ENCODE peak calls at places on chromosomes 16 and 17, in seven cellular contexts. G is adipocyte, Y is A673, M is uterus, K is pancreas, F is BJ, N is ascending aorta. Q is an unnamed sample.

GRCh38 chr16:57906385-57907316 is 64.3 kb downstream of the CNGB1 start:
- DNase-seq in F (no peak), N (no peak), G (peak; percentile 34), Y (no peak), M (no peak), K (no peak), Q (no peak)

GRCh38 chr17:8916470-8916869 is 49.0 kb upstream of the PIK3R6 start:
- DNase-seq in K (no peak), F (no peak), G (no peak), Y (no peak), N (peak; percentile 61), M (no peak), Q (no peak)

GRCh38 chr16:70390774-70391173 is 44.1 kb downstream of the DDX19A start:
- DNase-seq in K (no peak), Y (no peak), N (no peak), F (no peak), G (no peak), M (no peak), Q (no peak)

GRCh38 chr16:86176462-86176861 is 277.5 kb downstream of the IRF8 start:
- DNase-seq in Y (no peak), F (no peak), G (no peak), K (no peak), N (no peak), M (no peak), Q (no peak)

GRCh38 chr16:48491517-48491916 is 106.3 kb upstream of the SIAH1 start:
- DNase-seq in M (no peak), N (no peak), G (peak; percentile 44), F (no peak), Y (no peak), K (no peak), Q (no peak)

GRCh38 chr16:11613381-11614303 is 26.9 kb upstream of the LITAF start:
- DNase-seq in Y (no peak), F (no peak), K (peak; percentile 41), N (peak; percentile 77), M (no peak), G (no peak), Q (no peak)

GRCh38 chr17:51912939-51913338 is 245.6 kb downstream of the CA10 start:
- DNase-seq in M (no peak), K (no peak), G (no peak), Y (no peak), F (no peak), N (no peak), Q (no peak)

GRCh38 chr16:54929090-54930033 is 1.3 kb upstream of the IRX5 start:
- DNase-seq in G (peak; percentile 100), Y (peak; percentile 99), N (peak; percentile 100), M (peak; percentile 99), F (peak; percentile 90), K (peak; percentile 99), Q (peak; percentile 100)

GRCh38 chr16:66475232-66475631 is 48.1 kb downstream of the BEAN1 start:
- DNase-seq in G (no peak), F (no peak), K (no peak), M (no peak), N (peak; percentile 41), Y (no peak), Q (no peak)

GRCh38 chr16:84788968-84789371 is 30.8 kb upstream of the CRISPLD2 start:
- DNase-seq in F (peak; percentile 94), Y (no peak), K (no peak), M (no peak), G (peak; percentile 96), N (no peak), Q (no peak)

GRCh38 chr16:66487580-66488235 is 60.6 kb downstream of the BEAN1 start:
- DNase-seq in N (peak; percentile 34), F (no peak), K (no peak), G (no peak), Y (no peak), M (peak; percentile 11), Q (no peak)

GRCh38 chr16:11676799-11677198 is 8.5 kb downstream of the SNN start:
- DNase-seq in M (no peak), F (no peak), K (no peak), G (no peak), N (no peak), Y (no peak), Q (peak; percentile 29)

GRCh38 chr17:14886200-14886739 is 378.9 kb downstream of the PMP22 start:
- DNase-seq in G (peak; percentile 13), K (no peak), F (no peak), Y (peak; percentile 0), M (no peak), N (no peak), Q (no peak)

GRCh38 chr17:53626286-53626685 is 196.4 kb upstream of the KIF2B start:
- DNase-seq in M (no peak), F (no peak), G (peak; percentile 48), K (no peak), Y (peak; percentile 34), N (no peak), Q (no peak)

GRCh38 chr16:69393898-69394849 is 8.4 kb upstream of the TERF2 start:
- DNase-seq in M (no peak), Y (no peak), K (no peak), N (no peak), G (no peak), F (no peak), Q (no peak)

GRCh38 chr17:50871898-50872297 is 5.7 kb upstream of the TOB1 start:
- DNase-seq in K (no peak), F (no peak), G (no peak), M (no peak), N (no peak), Y (no peak), Q (no peak)

GRCh38 chr16:53501216-53501859 is 1.7 kb downstream of the AKTIP start:
- DNase-seq in F (no peak), N (no peak), M (no peak), K (no peak), G (peak; percentile 15), Y (no peak), Q (no peak)

GRCh38 chr17:46831573-46832305 is 13.2 kb upstream of the WNT3 start:
- DNase-seq in K (no peak), N (no peak), G (no peak), Y (no peak), M (no peak), F (no peak), Q (no peak)

GRCh38 chr17:60604686-60605334 is 4.8 kb downstream of the PPM1D start:
- DNase-seq in M (no peak), K (no peak), F (no peak), N (peak; percentile 86), Y (no peak), G (peak; percentile 53), Q (no peak)

GRCh38 chr17:225551-225950 is 44.1 kb upstream of the DOC2B start:
- DNase-seq in K (no peak), N (peak; percentile 21), G (no peak), M (no peak), F (no peak), Y (no peak), Q (peak; percentile 4)

GRCh38 chr17:40432864-40433528 is 10.3 kb upstream of the IGFBP4 start:
- DNase-seq in N (peak; percentile 55), M (peak; percentile 88), K (no peak), G (peak; percentile 76), Y (no peak), F (no peak), Q (no peak)

GRCh38 chr16:67987460-67988160 is 7.3 kb upstream of the DPEP3 start:
- DNase-seq in F (no peak), G (no peak), Y (no peak), N (no peak), M (peak; percentile 33), K (no peak), Q (no peak)

DNA sequence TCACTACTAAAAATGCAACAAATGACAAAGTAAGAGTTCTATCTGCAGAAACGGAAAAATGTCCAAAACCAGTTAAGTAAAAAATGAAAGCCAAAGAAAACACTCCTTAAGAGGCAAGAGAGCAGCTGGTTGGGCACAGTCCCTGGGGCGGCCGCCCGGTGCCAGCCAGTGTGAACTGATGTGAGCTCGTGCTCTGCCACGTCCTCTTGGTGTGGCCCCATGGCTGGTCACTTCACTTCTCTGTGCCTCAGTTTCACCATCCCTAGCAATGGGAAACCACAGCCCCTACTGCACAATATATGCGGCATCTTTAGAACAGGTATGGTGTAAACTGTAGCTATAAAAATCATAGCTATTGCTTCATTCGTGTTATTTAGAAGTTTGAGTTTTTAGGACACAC is 21.2 kb downstream of the USP36 start:
- DNase-seq in K (no peak), N (no peak), M (no peak), G (no peak), Y (no peak), F (no peak), Q (no peak)
- H3K36me3 ChIP-seq in K (peaks cover 94% of the 10 kb centered on the region), N (peaks cover 100% of the 10 kb centered on the region), M (no peaks in the 10 kb centered on the region), G (peaks cover 89% of the 10 kb centered on the region), Y (peaks cover 66% of the 10 kb centered on the region), F (peaks cover 39% of the 10 kb centered on the region), Q (no peaks in the 10 kb centered on the region)

DNA sequence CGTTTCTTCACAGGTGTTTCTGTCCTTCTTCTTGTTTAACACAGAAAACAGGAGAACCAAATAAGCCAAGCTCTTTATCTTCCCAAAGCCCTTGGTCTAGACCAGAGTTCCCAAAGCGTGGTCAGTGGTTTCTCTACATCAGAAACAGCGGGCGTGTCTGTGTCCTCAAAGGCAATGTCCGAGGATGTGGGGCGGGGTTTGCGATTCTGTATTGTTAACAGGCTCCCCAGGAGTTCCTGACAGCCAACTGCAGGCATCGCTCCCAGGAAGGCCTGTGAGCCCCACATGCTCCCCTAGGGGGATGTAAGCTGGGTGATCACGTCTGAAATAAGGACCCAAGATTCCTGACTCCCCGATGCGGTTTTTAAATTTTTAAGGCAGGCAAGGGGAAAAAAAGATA is 28.4 kb upstream of the SLC25A19 start:
- DNase-seq in M (no peak), Y (no peak), F (no peak), K (no peak), G (no peak), N (no peak), Q (no peak)
- H3K36me3 ChIP-seq in M (no peaks in the 10 kb centered on the region), Y (peaks cover 23% of the 10 kb centered on the region), F (peaks cover 14% of the 10 kb centered on the region), K (peaks cover 20% of the 10 kb centered on the region), G (peaks cover 47% of the 10 kb centered on the region), N (peaks cover 32% of the 10 kb centered on the region), Q (no peaks in the 10 kb centered on the region)

GRCh38 chr16:4103741-4104140 is 12.5 kb downstream of the ADCY9 start:
- DNase-seq in G (no peak), N (no peak), M (no peak), Y (no peak), K (no peak), F (no peak), Q (no peak)
- H3K36me3 ChIP-seq in G (no peaks in the 10 kb centered on the region), N (no peaks in the 10 kb centered on the region), M (no peaks in the 10 kb centered on the region), Y (no peaks in the 10 kb centered on the region), K (no peaks in the 10 kb centered on the region), F (peaks cover 2% of the 10 kb centered on the region), Q (no peaks in the 10 kb centered on the region)

DNA sequence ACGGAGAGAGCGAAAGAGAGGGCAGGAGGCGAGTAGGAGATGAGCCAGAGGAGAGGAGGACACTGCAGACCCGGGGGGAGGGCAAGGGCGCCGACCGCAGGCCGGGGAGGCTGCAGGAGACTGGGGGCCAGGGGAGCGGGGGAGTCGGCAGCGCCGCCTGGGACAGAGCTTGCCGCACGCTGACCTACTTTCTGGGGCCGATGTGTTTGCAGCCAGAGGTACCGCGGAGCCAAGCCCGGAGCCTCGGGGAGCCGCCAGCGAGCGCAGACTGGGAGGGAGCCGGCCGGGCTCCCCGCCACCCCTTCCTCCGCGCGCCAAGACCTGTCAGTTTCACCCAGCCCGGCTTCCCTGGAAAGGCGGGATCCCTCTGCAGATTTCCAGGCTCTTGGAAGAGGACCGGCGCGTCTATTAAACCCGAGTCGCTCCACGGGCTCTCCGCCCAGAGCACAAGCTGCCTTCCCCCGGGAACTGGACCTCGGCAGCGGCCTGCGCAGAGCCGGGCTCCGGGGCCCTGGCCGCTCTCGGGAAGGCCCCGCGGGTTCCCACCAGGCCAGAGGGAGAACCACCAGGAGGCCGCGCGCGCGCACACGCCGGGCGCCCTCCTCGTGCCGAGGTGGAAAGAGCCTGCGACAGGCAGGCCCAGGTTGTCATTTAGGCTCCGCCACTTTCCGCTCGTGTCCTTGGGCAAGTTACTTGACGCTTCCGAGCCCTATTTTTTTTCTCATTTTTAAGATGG is 74.5 kb downstream of the CMC2 start:
- DNase-seq in N (peak; percentile 69), K (peak; percentile 53), M (peak; percentile 64), F (no peak), Y (peak; percentile 48), G (peak; percentile 80), Q (peak; percentile 88)
- H3K36me3 ChIP-seq in N (no peaks in the 10 kb centered on the region), K (no peaks in the 10 kb centered on the region), M (no peaks in the 10 kb centered on the region), F (no peaks in the 10 kb centered on the region), Y (no peaks in the 10 kb centered on the region), G (no peaks in the 10 kb centered on the region), Q (no peaks in the 10 kb centered on the region)